ENCODE peak calls at places on chromosomes 11 and 22, in eight cellular contexts. Y is Calu3, K is AG10803, J is globus pallidus, Z is thoracic aorta, R is GM23248, C is NCI-H1105, L is GM13976. D is an unnamed sample.

GRCh38 chr11:26905368-26905767 is 88.5 kb upstream of the FIBIN start:
- DNase-seq in Y (no peak), K (peak; percentile 49), J (no peak), Z (no peak), R (peak; percentile 74), C (no peak), L (no peak), D (no peak)

GRCh38 chr11:132028380-132029240 is 658.2 kb downstream of the NTM start:
- DNase-seq in Y (peak; percentile 1), K (peak; percentile 62), J (peak; percentile 54), Z (no peak), R (peak; percentile 63), C (peak; percentile 74), L (peak; percentile 17), D (peak; percentile 25)

GRCh38 chr11:75673977-75674582 is 5.2 kb upstream of the MAP6 start:
- DNase-seq in Y (no peak), K (peak; percentile 53), J (no peak), Z (no peak), R (peak; percentile 53), C (no peak), L (no peak), D (no peak)

GRCh38 chr11:44387825-44388224 is 77.9 kb upstream of the ALX4 start:
- DNase-seq in Y (no peak), K (no peak), J (no peak), Z (no peak), R (no peak), C (no peak), L (no peak), D (no peak)

GRCh38 chr22:39414886-39415285 is 15.3 kb downstream of the TAB1 start:
- DNase-seq in Y (no peak), K (no peak), J (peak; percentile 46), Z (no peak), R (no peak), C (no peak), L (no peak), D (no peak)

GRCh38 chr11:71279916-71280645 is 27.7 kb upstream of the SHANK2 start:
- DNase-seq in Y (no peak), K (no peak), J (no peak), Z (no peak), R (no peak), C (no peak), L (no peak), D (no peak)

GRCh38 chr11:8256271-8257002 is 7.2 kb downstream of the LMO1 start:
- DNase-seq in Y (no peak), K (no peak), J (no peak), Z (no peak), R (no peak), C (no peak), L (no peak), D (no peak)

GRCh38 chr11:132100583-132100982 is 730.2 kb downstream of the NTM start:
- DNase-seq in Y (no peak), K (no peak), J (no peak), Z (no peak), R (no peak), C (no peak), L (no peak), D (no peak)

GRCh38 chr11:78244546-78245315 is 56.0 kb downstream of the USP35 start:
- DNase-seq in Y (no peak), K (peak; percentile 41), J (peak; percentile 64), Z (no peak), R (no peak), C (no peak), L (no peak), D (no peak)

GRCh38 chr11:75462117-75462653 is 29.2 kb upstream of the KLHL35 start:
- DNase-seq in Y (no peak), K (no peak), J (no peak), Z (no peak), R (no peak), C (no peak), L (no peak), D (no peak)

GRCh38 chr22:26552466-26552865 is 37.5 kb downstream of the TPST2 start:
- DNase-seq in Y (no peak), K (no peak), J (no peak), Z (no peak), R (peak; percentile 12), C (no peak), L (no peak), D (no peak)

GRCh38 chr11:2166091-2166851 is 5.3 kb upstream of the INS start:
- DNase-seq in Y (peak; percentile 64), K (no peak), J (no peak), Z (no peak), R (peak; percentile 39), C (peak; percentile 20), L (peak; percentile 69), D (no peak)

GRCh38 chr22:27554841-27555456 is 246.6 kb downstream of the MN1 start:
- DNase-seq in Y (no peak), K (no peak), J (no peak), Z (no peak), R (peak; percentile 65), C (no peak), L (no peak), D (no peak)

GRCh38 chr11:127994736-127995135 is 592.6 kb downstream of the ETS1 start:
- DNase-seq in Y (no peak), K (peak; percentile 86), J (no peak), Z (no peak), R (peak; percentile 71), C (no peak), L (no peak), D (no peak)

GRCh38 chr11:85525711-85526110 is 101.4 kb downstream of the DLG2 start:
- DNase-seq in Y (no peak), K (no peak), J (no peak), Z (no peak), R (no peak), C (no peak), L (no peak), D (no peak)

GRCh38 chr11:30960387-30960992 is 374.3 kb upstream of the MPPED2 start:
- DNase-seq in Y (peak; percentile 10), K (peak; percentile 62), J (peak; percentile 11), Z (no peak), R (peak; percentile 76), C (peak; percentile 66), L (no peak), D (no peak)

GRCh38 chr11:111833524-111833923 is 37.9 kb downstream of the ALG9 start:
- DNase-seq in Y (no peak), K (no peak), J (peak; percentile 16), Z (no peak), R (peak; percentile 41), C (no peak), L (no peak), D (no peak)

GRCh38 chr11:30526558-30526957 is 59.6 kb downstream of the MPPED2 start:
- DNase-seq in Y (no peak), K (no peak), J (no peak), Z (no peak), R (no peak), C (no peak), L (no peak), D (no peak)

GRCh38 chr11:1706634-1707400 is 9.8 kb downstream of the KRTAP5-6 start:
- DNase-seq in Y (peak; percentile 31), K (peak; percentile 2), J (no peak), Z (no peak), R (peak; percentile 17), C (no peak), L (no peak), D (peak; percentile 33)

GRCh38 chr11:86799680-86800075 is 664 bp upstream of the PRSS23 start:
- DNase-seq in Y (no peak), K (no peak), J (no peak), Z (no peak), R (no peak), C (no peak), L (no peak), D (no peak)

D was measured in HL-60.